ENCODE peak calls at places on chromosomes 6 and 20, in seven cellular contexts. E, K, N, G, Y, X and M are unnamed samples.

GRCh38 chr6:167044696-167045095 is 45.5 kb downstream of the CEP43 start:
- DNase-seq in E (no peak), K (no peak), N (no peak), G (no peak), Y (no peak), X (no peak), M (no peak)

GRCh38 chr6:131638013-131638412 is 911 bp downstream of the ENPP3 start:
- DNase-seq in E (no peak), K (no peak), N (no peak), G (no peak), Y (no peak), X (no peak), M (no peak)

GRCh38 chr6:34506718-34507117 is 40.8 kb downstream of the PACSIN1 start:
- DNase-seq in E (peak), K (no peak), N (no peak), G (no peak), Y (peak), X (no peak), M (no peak)

GRCh38 chr20:9369557-9369956 is 144.8 kb upstream of the LAMP5 start:
- DNase-seq in E (no peak), K (no peak), N (no peak), G (no peak), Y (no peak), X (no peak), M (no peak)

GRCh38 chr6:79469381-79470246 is 67.6 kb downstream of the LCA5 start:
- DNase-seq in E (no peak), K (no peak), N (no peak), G (no peak), Y (no peak), X (no peak), M (no peak)

GRCh38 chr20:59945175-59945574 is 5.0 kb downstream of the FAM217B start:
- DNase-seq in E (no peak), K (no peak), N (no peak), G (no peak), Y (no peak), X (no peak), M (no peak)

GRCh38 chr6:133648576-133648975 is 240.3 kb upstream of the TCF21 start:
- DNase-seq in E (no peak), K (no peak), N (no peak), G (no peak), Y (no peak), X (no peak), M (no peak)

GRCh38 chr20:58781138-58781537 is 69.6 kb downstream of the GNAS-AS1 start:
- DNase-seq in E (no peak), K (no peak), N (no peak), G (no peak), Y (no peak), X (no peak), M (no peak)

GRCh38 chr6:137978252-137978896 is 111.3 kb downstream of the TNFAIP3 start:
- DNase-seq in E (no peak), K (peak), N (no peak), G (no peak), Y (no peak), X (no peak), M (no peak)

GRCh38 chr6:26155066-26155925 is 68.1 kb downstream of the HFE start:
- DNase-seq in E (peak), K (peak), N (peak), G (no peak), Y (peak), X (peak), M (peak)

GRCh38 chr20:53980101-53980500 is 90.3 kb downstream of the BCAS1 start:
- DNase-seq in E (no peak), K (no peak), N (no peak), G (no peak), Y (no peak), X (no peak), M (no peak)

GRCh38 chr6:87243812-87244211 is 78.6 kb upstream of the SMIM8 start:
- DNase-seq in E (no peak), K (no peak), N (no peak), G (no peak), Y (no peak), X (no peak), M (no peak)

GRCh38 chr6:29651413-29652197 is 5.3 kb upstream of the MOG start:
- DNase-seq in E (no peak), K (no peak), N (no peak), G (no peak), Y (no peak), X (no peak), M (no peak)

GRCh38 chr6:45132059-45132458 is 196.1 kb upstream of the RUNX2 start:
- DNase-seq in E (no peak), K (no peak), N (no peak), G (no peak), Y (no peak), X (no peak), M (no peak)

GRCh38 chr6:144840619-144841018 is 555.5 kb downstream of the UTRN start:
- DNase-seq in E (no peak), K (no peak), N (no peak), G (no peak), Y (no peak), X (no peak), M (no peak)

GRCh38 chr20:57904706-57905105 is 194.9 kb upstream of the PMEPA1 start:
- DNase-seq in E (no peak), K (no peak), N (no peak), G (no peak), Y (no peak), X (no peak), M (no peak)

GRCh38 chr6:108560463-108561308 is at the start of gene FOXO3:
- DNase-seq in E (peak), K (peak), N (peak), G (peak), Y (peak), X (peak), M (peak)

GRCh38 chr6:39048481-39049399 is at the start of gene GLP1R:
- DNase-seq in E (no peak), K (no peak), N (no peak), G (no peak), Y (no peak), X (no peak), M (no peak)

GRCh38 chr20:64228086-64228485 is 27.5 kb upstream of the PCMTD2 start:
- DNase-seq in E (no peak), K (no peak), N (no peak), G (no peak), Y (no peak), X (no peak), M (no peak)

GRCh38 chr6:1575213-1576041 is 34.3 kb upstream of the FOXC1 start:
- DNase-seq in E (peak), K (no peak), N (no peak), G (no peak), Y (no peak), X (peak), M (no peak)

GRCh38 chr6:37480951-37481597 is 18.6 kb downstream of the CCDC167 start:
- DNase-seq in E (no peak), K (peak), N (no peak), G (no peak), Y (no peak), X (no peak), M (no peak)

GRCh38 chr20:43448748-43449535 is 8.8 kb upstream of the SRSF6 start:
- DNase-seq in E (no peak), K (peak), N (no peak), G (no peak), Y (no peak), X (peak), M (no peak)

DNA sequence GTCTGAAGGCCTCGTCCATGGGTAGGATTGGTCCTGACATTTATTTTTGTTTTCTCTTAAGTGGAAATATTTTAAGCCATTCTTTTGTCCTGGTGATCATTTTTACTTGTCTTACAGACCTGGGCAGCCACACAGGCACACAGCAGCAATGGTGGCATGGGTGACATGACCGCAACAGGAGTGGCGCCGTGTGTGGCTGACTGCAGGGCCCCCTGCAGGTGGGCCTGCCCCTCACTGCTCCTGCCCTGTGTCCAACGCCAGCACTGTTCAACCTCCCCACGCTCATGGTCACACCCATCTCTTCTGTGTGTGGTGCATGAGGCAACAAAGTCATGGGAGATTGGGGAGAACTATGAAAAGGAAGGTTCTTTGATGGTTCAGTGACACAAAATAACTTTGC is 151.9 kb downstream of the MYLK4 start:
- DNase-seq in E (no peak), K (no peak), N (no peak), G (no peak), Y (no peak), X (no peak), M (no peak)
- TF ChIP-seq CTCF in E (no peak), K (no peak), N (no peak), G (no peak), Y (no peak), X (no peak), M (no peak)

GRCh38 chr20:47224857-47225256 is 131.6 kb downstream of the ZMYND8 start:
- DNase-seq in E (no peak), K (no peak), N (no peak), G (no peak), Y (no peak), X (no peak), M (no peak)

GRCh38 chr20:47223896-47224295 is 132.6 kb downstream of the ZMYND8 start:
- DNase-seq in E (no peak), K (no peak), N (no peak), G (no peak), Y (no peak), X (no peak), M (no peak)

GRCh38 chr20:47225458-47225857 is 131.0 kb downstream of the ZMYND8 start:
- DNase-seq in E (no peak), K (no peak), N (no peak), G (no peak), Y (no peak), X (no peak), M (no peak)

GRCh38 chr20:47222728-47223127 is 133.8 kb downstream of the ZMYND8 start:
- DNase-seq in E (no peak), K (no peak), N (no peak), G (no peak), Y (no peak), X (no peak), M (no peak)

DNA sequence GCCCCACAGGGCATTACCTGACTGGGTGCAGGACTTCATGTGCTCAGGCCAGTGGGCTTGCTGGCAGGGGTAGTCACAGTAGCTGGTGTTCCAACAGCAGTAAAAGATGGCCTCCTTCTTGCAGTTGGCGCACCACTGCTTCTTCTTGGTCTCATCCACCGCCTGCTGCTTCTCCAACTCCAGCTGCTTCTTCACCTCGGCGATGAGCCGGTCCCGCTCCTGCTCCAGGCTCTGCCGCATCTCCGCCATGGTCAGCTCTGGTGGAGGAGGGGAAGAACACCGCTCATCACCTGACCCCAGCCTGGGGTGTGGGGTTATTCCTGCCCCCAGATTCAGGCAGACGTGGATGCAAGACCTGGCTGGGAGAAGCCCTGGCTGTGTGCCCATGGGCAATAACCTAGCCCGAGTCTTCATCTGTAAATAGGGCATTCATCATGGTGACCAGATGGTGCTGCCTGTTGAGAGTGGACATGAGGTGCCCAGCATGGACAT is 132.2 kb downstream of the ZMYND8 start:
- DNase-seq in E (no peak), K (no peak), N (no peak), G (no peak), Y (no peak), X (no peak), M (no peak)
- H3K27ac ChIP-seq in E (no peak), K (no peak), N (no peak), G (no peak), Y (no peak), X (no peak), M (no peak)

GRCh38 chr6:33301877-33302276 is 3.1 kb upstream of the RGL2 start:
- DNase-seq in E (no peak), K (no peak), N (no peak), G (no peak), Y (no peak), X (no peak), M (no peak)

GRCh38 chr6:33298773-33299236 is at the start of gene RGL2:
- DNase-seq in E (peak), K (peak), N (peak), G (no peak), Y (peak), X (peak), M (peak)

GRCh38 chr6:33297956-33298772 is 578 bp downstream of the RGL2 start:
- DNase-seq in E (peak), K (peak), N (peak), G (no peak), Y (peak), X (peak), M (peak)

GRCh38 chr6:33297406-33297955 is 1.3 kb downstream of the RGL2 start:
- DNase-seq in E (peak), K (peak), N (no peak), G (no peak), Y (no peak), X (no peak), M (peak)

DNA sequence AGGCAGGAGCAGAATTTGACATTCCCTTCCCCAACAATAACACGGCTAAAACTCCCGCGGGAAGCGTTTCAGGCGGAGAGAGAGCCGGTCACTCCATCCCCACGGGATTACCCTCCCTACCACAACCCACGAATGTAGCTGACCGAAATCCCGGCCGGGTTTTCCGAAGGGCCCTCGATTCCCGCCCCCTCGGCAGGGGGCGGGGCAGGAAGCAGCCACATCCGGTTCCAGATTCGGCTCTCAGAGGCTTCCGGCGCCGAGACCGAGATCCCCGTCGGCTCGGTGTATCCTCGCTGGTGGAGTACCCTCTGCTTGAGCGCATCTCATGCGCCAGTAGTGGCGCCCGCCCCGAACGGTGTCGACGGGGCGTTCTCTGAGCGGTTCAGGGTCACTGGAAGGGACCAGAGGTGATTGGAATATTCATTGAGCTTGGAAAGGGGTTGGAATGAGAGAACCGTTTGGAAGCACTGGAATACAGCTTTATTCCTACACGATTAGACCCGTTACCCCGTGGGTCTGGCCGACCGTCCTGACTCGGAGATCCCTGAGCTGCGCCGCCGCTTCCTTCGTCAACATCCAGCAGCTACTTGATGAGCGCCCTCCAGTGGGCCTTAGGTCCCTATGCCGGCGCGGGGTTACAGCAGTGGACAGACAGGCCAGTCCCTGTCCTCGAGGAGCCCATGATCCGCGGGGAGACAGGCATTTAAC is 649 bp upstream of the RGL2 start:
- DNase-seq in E (peak), K (peak), N (peak), G (peak), Y (peak), X (peak), M (peak)
- TF ChIP-seq POLR2A in E (peak), K (peak), N (peak), G (no peak), Y (peak), X (peak), M (peak)

GRCh38 chr20:32638848-32639247 is 34.9 kb downstream of the C20orf203 start:
- DNase-seq in E (peak), K (no peak), N (no peak), G (no peak), Y (no peak), X (no peak), M (no peak)
- TF ChIP-seq CTCF in E (no peak), K (no peak), N (no peak), G (no peak), Y (no peak), X (no peak), M (no peak)